ENCODE peak calls at places on chromosome 5, in five cellular contexts. F is caudate nucleus; A is effector memory CD4-positive, alpha-beta T cell; P is kidney; N is heart right ventricle. I is an unnamed sample.

GRCh38 chr5:78549043-78549442 is 99.5 kb downstream of the LHFPL2 start:
- DNase-seq in P (no peak), A (no peak), F (peak), N (no peak), I (peak)

GRCh38 chr5:103829585-103829984 is 267.0 kb upstream of the NUDT12 start:
- DNase-seq in P (no peak), N (no peak), A (no peak), F (no peak), I (no peak)

GRCh38 chr5:141677415-141677814 is 4.6 kb downstream of the ARAP3 start:
- DNase-seq in N (no peak), P (no peak), F (no peak), A (no peak), I (no peak)

GRCh38 chr5:38845555-38846378 is at the start of gene OSMR:
- DNase-seq in P (peak), A (no peak), N (peak), F (peak), I (no peak)

GRCh38 chr5:21774791-21775190 is 1078.4 kb downstream of the CDH12 start:
- DNase-seq in A (no peak), N (no peak), P (no peak), F (peak), I (no peak)

GRCh38 chr5:131533844-131534243 is 101.2 kb downstream of the RAPGEF6 start:
- DNase-seq in P (no peak), A (no peak), N (no peak), F (no peak), I (no peak)

GRCh38 chr5:139896718-139897117 is 101.1 kb downstream of the PSD2 start:
- DNase-seq in N (no peak), P (no peak), A (no peak), F (no peak), I (no peak)

GRCh38 chr5:17720070-17720469 is 85.8 kb downstream of the TAF11L14 start:
- DNase-seq in A (no peak), P (no peak), F (no peak), N (no peak), I (no peak)

GRCh38 chr5:55865831-55866230 is 14.7 kb downstream of the IL31RA start:
- DNase-seq in N (no peak), F (no peak), P (no peak), A (no peak), I (no peak)

GRCh38 chr5:5140051-5141010 is at the start of gene ADAMTS16:
- DNase-seq in P (no peak), N (no peak), F (peak), A (no peak), I (no peak)

GRCh38 chr5:9362600-9362999 is 183.3 kb downstream of the SEMA5A start:
- DNase-seq in A (no peak), F (no peak), P (no peak), N (no peak), I (no peak)

GRCh38 chr5:14250094-14250777 is 107.1 kb downstream of the TRIO start:
- DNase-seq in N (peak), A (no peak), F (peak), P (peak), I (peak)

GRCh38 chr5:139517683-139518564 is 35.4 kb upstream of the STING1 start:
- DNase-seq in A (peak), F (peak), P (peak), N (peak), I (peak)

GRCh38 chr5:133091034-133091433 is 39.2 kb downstream of the HSPA4 start:
- DNase-seq in N (no peak), A (no peak), F (no peak), P (no peak), I (no peak)

GRCh38 chr5:14292766-14293165 is 149.6 kb downstream of the TRIO start:
- DNase-seq in P (no peak), N (no peak), A (no peak), F (no peak), I (no peak)

GRCh38 chr5:68823301-68823700 is 270.5 kb upstream of the SLC30A5 start:
- DNase-seq in P (no peak), F (no peak), N (no peak), A (no peak), I (no peak)

GRCh38 chr5:7753596-7753995 is 97.3 kb downstream of the CFAP90 start:
- DNase-seq in P (no peak), N (no peak), A (no peak), F (no peak), I (no peak)

GRCh38 chr5:151745071-151745705 is 13.2 kb downstream of the ATOX1 start:
- DNase-seq in P (peak), N (peak), F (peak), A (peak), I (peak)

GRCh38 chr5:360277-361027 is 38.9 kb downstream of the AHRR start:
- DNase-seq in N (no peak), P (peak), A (no peak), F (no peak), I (no peak)

GRCh38 chr5:15807861-15808260 is 307.9 kb downstream of the FBXL7 start:
- DNase-seq in A (no peak), P (no peak), N (no peak), F (peak), I (peak)

GRCh38 chr5:34716986-34717385 is 60.9 kb downstream of the RAI14 start:
- DNase-seq in F (no peak), N (no peak), A (no peak), P (no peak), I (no peak)

GRCh38 chr5:56382896-56383295 is 149.8 kb upstream of the ANKRD55 start:
- DNase-seq in A (no peak), F (no peak), P (no peak), N (no peak), I (no peak)

GRCh38 chr5:32709789-32710334 is 1.3 kb upstream of the NPR3 start:
- DNase-seq in F (peak), A (no peak), P (peak), N (peak), I (no peak)

GRCh38 chr5:141001466-141001853 is 35.2 kb downstream of the PCDHAC2 start:
- DNase-seq in N (no peak), F (peak), P (peak), A (no peak), I (no peak)

GRCh38 chr5:157047898-157048297 is 11.0 kb downstream of the HAVCR1 start:
- DNase-seq in F (no peak), N (no peak), A (no peak), P (no peak), I (no peak)

GRCh38 chr5:157045601-157046000 is 13.3 kb downstream of the HAVCR1 start:
- DNase-seq in A (no peak), F (no peak), P (no peak), N (no peak), I (no peak)

GRCh38 chr5:157049605-157050004 is 9.3 kb downstream of the HAVCR1 start:
- DNase-seq in A (no peak), P (no peak), N (no peak), F (no peak), I (no peak)

GRCh38 chr5:157050050-157050449 is 8.9 kb downstream of the HAVCR1 start:
- DNase-seq in P (no peak), A (no peak), N (no peak), F (no peak), I (no peak)

GRCh38 chr5:157046041-157046440 is 12.9 kb downstream of the HAVCR1 start:
- DNase-seq in N (peak), A (no peak), F (peak), P (peak), I (no peak)
- H3K27ac ChIP-seq in N (peak), A (no peak), F (no peak), P (peak), I (no peak)

DNA sequence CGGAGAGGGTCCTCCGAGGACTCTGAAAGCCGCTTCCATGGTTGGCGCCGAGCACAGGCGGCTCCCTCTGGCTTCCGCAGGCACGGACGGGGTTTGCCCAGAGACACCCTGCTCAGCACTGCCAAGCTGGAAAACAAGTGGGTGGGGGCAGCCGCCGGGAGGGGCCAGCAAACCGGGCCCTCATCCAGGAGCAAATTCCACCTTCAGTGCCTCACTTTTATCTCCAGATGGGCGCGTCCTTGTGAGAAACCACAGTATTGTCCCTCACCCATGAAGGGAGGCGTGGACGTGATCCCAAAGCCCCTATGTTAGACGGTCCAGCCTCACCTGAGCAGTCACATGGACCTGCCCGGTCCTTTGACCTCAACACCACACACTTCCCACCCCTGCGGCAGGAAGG is 29.0 kb downstream of the MED10 start:
- DNase-seq in N (no peak), A (no peak), F (no peak), P (no peak), I (no peak)
- H3K27ac ChIP-seq in N (no peak), A (no peak), F (no peak), P (no peak), I (no peak)

DNA sequence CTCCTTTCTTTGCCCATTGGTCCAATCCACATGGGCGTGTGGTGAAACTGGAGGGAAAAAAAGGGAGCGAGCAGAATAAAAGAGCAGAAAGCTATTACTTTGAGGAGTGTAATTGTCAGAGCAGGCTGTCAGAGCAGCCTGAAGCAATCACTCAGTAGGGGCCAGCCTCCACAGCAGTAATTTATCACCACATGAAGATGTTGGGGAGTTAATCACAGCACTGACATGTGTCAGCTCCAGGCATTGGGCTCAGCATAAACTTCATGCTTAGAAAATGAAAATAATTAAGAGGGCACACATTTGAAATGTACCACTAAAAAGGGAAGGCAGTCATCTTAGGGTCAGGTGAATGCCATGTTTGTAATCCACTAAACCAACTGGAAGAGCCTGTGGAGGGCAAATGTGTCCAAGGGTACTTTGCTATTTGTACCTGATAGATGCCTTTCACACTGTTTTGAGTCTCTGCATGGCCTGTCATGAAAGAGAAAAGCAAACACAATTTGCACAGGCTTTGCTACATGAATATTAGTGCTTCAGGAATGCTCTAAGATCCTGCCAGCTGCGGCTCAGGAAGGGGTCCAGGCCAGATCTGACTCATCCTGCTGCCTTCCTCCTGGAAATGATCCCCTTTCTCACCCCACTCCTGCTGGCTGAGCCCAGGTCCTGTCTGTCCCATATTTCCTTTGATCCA is 2.9 kb upstream of the PTGER4 start:
- DNase-seq in N (peak), F (no peak), P (no peak), A (no peak), I (no peak)
- H3K27ac ChIP-seq in N (peak), F (no peak), P (peak), A (peak), I (no peak)

DNA sequence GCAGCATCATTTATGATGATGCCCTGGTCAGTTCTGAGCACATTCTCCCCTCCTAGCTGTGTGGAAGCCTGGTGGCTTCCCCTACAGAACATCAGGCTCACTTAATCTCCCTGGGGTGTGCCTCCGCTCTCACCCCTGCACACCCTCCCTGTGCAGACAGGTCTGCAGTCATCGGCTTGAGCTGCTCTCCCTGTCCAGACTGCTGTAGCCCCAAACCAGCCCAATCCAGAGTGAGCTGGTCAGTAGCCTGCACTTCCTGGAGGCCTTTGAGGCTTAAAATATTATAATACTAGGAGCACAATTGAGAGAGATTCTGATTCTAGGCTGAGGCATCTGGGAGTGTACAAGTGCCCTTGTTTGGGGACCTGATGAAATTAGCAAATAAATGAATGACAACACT is 60.2 kb downstream of the PPARGC1B start:
- DNase-seq in P (no peak), N (no peak), A (no peak), F (no peak), I (no peak)
- H3K27ac ChIP-seq in P (no peak), N (peak), A (no peak), F (no peak), I (no peak)

DNA sequence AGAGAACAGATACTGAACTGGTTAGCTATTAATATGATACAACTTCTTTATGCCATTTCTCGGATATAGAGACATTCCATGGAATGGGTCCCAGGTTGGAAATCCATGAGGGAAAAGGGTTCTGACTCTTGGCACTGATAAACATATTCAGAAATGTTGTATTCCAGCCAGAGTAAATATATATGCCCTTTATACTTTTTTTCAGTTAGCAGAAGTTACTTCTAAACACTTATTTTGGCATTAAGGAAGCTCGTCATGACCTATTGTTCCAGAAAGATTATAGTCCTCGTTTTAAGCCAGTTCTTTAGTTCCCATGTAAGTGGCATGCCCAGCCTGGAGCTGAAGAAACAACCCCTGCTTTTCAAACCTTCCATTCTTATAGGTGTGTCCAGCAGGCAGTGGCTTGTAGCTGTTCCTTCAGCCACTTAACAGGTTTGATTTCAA is 181.6 kb downstream of the CD180 start:
- DNase-seq in N (no peak), P (no peak), A (no peak), F (no peak), I (no peak)
- H3K27ac ChIP-seq in N (peak), P (peak), A (no peak), F (peak), I (no peak)

I was measured in substantia nigra.